ENCODE peak calls at places on chromosome 18, in four cellular contexts. Y is AG08396, A is astrocyte of the spinal cord, F is foreskin fibroblast. U is an unnamed sample.

GRCh38 chr18:59900222-59901128 is 679 bp downstream of the PMAIP1 start:
- DNase-seq in Y (peak; percentile 51), F (no peak), A (peak; percentile 90), U (peak; percentile 85)

GRCh38 chr18:35236964-35237363 is 3.9 kb upstream of the ZNF397 start:
- DNase-seq in A (no peak), Y (no peak), F (no peak), U (no peak)

GRCh38 chr18:13810950-13811485 is 12.9 kb upstream of the MC5R start:
- DNase-seq in Y (no peak), F (no peak), A (no peak), U (no peak)

GRCh38 chr18:3069671-3070433 is 56.9 kb upstream of the LPIN2 start:
- DNase-seq in A (no peak), F (no peak), Y (no peak), U (no peak)

GRCh38 chr18:50649821-50650220 is 89.9 kb downstream of the MAPK4 start:
- DNase-seq in Y (no peak), F (no peak), A (peak; percentile 18), U (peak; percentile 29)

GRCh38 chr18:59155140-59155539 is 15.5 kb downstream of the SEC11C start:
- DNase-seq in F (peak; percentile 14), A (peak; percentile 78), Y (peak; percentile 54), U (peak; percentile 95)

GRCh38 chr18:9738266-9738969 is 30.3 kb downstream of the RAB31 start:
- DNase-seq in F (no peak), A (no peak), Y (no peak), U (no peak)

GRCh38 chr18:52312321-52312720 is 27.7 kb upstream of the DCC start:
- DNase-seq in F (no peak), Y (no peak), A (peak; percentile 67), U (no peak)

GRCh38 chr18:45399146-45399545 is 216.1 kb upstream of the SLC14A2 start:
- DNase-seq in Y (no peak), A (no peak), F (no peak), U (no peak)

GRCh38 chr18:25533088-25533676 is 181.2 kb upstream of the ZNF521 start:
- DNase-seq in Y (no peak), A (no peak), F (no peak), U (no peak)

GRCh38 chr18:61153571-61153970 is 179.7 kb upstream of the CDH20 start:
- DNase-seq in F (no peak), Y (no peak), A (no peak), U (no peak)

GRCh38 chr18:32380559-32380958 is 90.1 kb downstream of the GAREM1 start:
- DNase-seq in A (no peak), F (no peak), Y (no peak), U (no peak)

GRCh38 chr18:44673256-44673950 is 7.3 kb upstream of the SETBP1 start:
- DNase-seq in F (no peak), A (no peak), Y (no peak), U (no peak)

GRCh38 chr18:79853993-79854364 is 56.2 kb downstream of the KCNG2 start:
- DNase-seq in F (no peak), A (no peak), Y (no peak), U (no peak)

GRCh38 chr18:22703883-22704626 is 229.1 kb upstream of the RBBP8 start:
- DNase-seq in Y (peak; percentile 35), F (no peak), A (peak; percentile 60), U (peak; percentile 40)

GRCh38 chr18:56869189-56869777 is 218.1 kb downstream of the WDR7 start:
- DNase-seq in A (peak; percentile 42), F (peak; percentile 33), Y (peak; percentile 9), U (peak; percentile 73)

GRCh38 chr18:78542204-78542603 is 437.4 kb upstream of the SALL3 start:
- DNase-seq in F (no peak), A (no peak), Y (no peak), U (no peak)

GRCh38 chr18:59994357-59994756 is 94.6 kb downstream of the PMAIP1 start:
- DNase-seq in A (peak; percentile 28), F (no peak), Y (no peak), U (peak; percentile 12)

GRCh38 chr18:8176554-8176953 is 432.7 kb upstream of the RAB12 start:
- DNase-seq in F (no peak), Y (no peak), A (no peak), U (no peak)

GRCh38 chr18:60377778-60378469 is 5.3 kb upstream of the MC4R start:
- DNase-seq in F (no peak), Y (no peak), A (no peak), U (no peak)

GRCh38 chr18:32353257-32353656 is 117.4 kb downstream of the GAREM1 start:
- DNase-seq in A (no peak), Y (no peak), F (no peak), U (no peak)

GRCh38 chr18:3839481-3840075 is 389.6 kb downstream of the TGIF1 start:
- DNase-seq in F (no peak), A (no peak), Y (no peak), U (no peak)

GRCh38 chr18:9147440-9148238 is 11.1 kb downstream of the ANKRD12 start:
- DNase-seq in A (peak; percentile 79), F (peak; percentile 60), Y (peak; percentile 53), U (peak; percentile 81)

GRCh38 chr18:6885992-6886823 is 156.7 kb downstream of the ARHGAP28 start:
- DNase-seq in A (peak; percentile 63), F (peak; percentile 35), Y (peak; percentile 62), U (peak; percentile 59)

GRCh38 chr18:69490813-69491212 is 90.1 kb downstream of the DOK6 start:
- DNase-seq in A (peak; percentile 49), Y (peak; percentile 74), F (peak; percentile 68), U (peak; percentile 75)

GRCh38 chr18:46340716-46341115 is 236.5 kb downstream of the HAUS1 start:
- DNase-seq in F (no peak), A (no peak), Y (no peak), U (no peak)

GRCh38 chr18:9708057-9708881 is at the start of gene RAB31:
- DNase-seq in A (peak; percentile 77), F (peak; percentile 88), Y (peak; percentile 95), U (peak; percentile 72)

GRCh38 chr18:13604751-13605150 is 121.6 kb downstream of the FAM210A start:
- DNase-seq in A (no peak), Y (no peak), F (no peak), U (no peak)

GRCh38 chr18:71194438-71194837 is 905.6 kb downstream of the SOCS6 start:
- DNase-seq in A (no peak), Y (no peak), F (no peak), U (no peak)

GRCh38 chr18:3224223-3224622 is 4.5 kb upstream of the MYOM1 start:
- DNase-seq in A (no peak), F (no peak), Y (no peak), U (no peak)

GRCh38 chr18:23067236-23067635 is 68.0 kb upstream of the CABLES1 start:
- DNase-seq in A (no peak), Y (no peak), F (peak; percentile 35), U (peak; percentile 7)

GRCh38 chr18:58235001-58235436 is 191.0 kb downstream of the NEDD4L start:
- DNase-seq in F (no peak), Y (no peak), A (no peak), U (no peak)

GRCh38 chr18:48979944-48980890 is 29.5 kb upstream of the SMAD7 start:
- DNase-seq in Y (no peak), F (no peak), A (peak; percentile 27), U (peak; percentile 65)

U was measured in IMR-90.